ENCODE peak calls at places on chromosomes 4 and X, in five cellular contexts. J is left kidney, B is foreskin keratinocyte, M is lower leg skin, I is PC-3. F is an unnamed sample.

GRCh38 chr4:54971474-54971950 is 153.9 kb downstream of the KDR start:
- DNase-seq in J (peak), B (peak), M (no peak), I (peak), F (peak)

GRCh38 chrX:3815896-3816664 is 102.6 kb upstream of the PRKX start:
- DNase-seq in J (peak), B (peak), M (peak), I (peak), F (peak)

GRCh38 chrX:107730991-107731766 is 44.4 kb downstream of the TSC22D3 start:
- DNase-seq in J (no peak), B (no peak), M (no peak), I (peak), F (no peak)

GRCh38 chr4:6221851-6222760 is 21.8 kb upstream of the JAKMIP1 start:
- DNase-seq in J (peak), B (no peak), M (peak), I (no peak), F (peak)

GRCh38 chrX:67328496-67328895 is 215.3 kb upstream of the AR start:
- DNase-seq in J (no peak), B (no peak), M (no peak), I (no peak), F (no peak)

GRCh38 chr4:68963389-68963788 is 11.8 kb upstream of the UGT2A3 start:
- DNase-seq in J (peak), B (no peak), M (no peak), I (no peak), F (no peak)

GRCh38 chr4:150127757-150128156 is 49.5 kb downstream of the DCLK2 start:
- DNase-seq in J (no peak), B (no peak), M (no peak), I (peak), F (no peak)

GRCh38 chr4:136637071-136637777 is 895.1 kb downstream of the PCDH18 start:
- DNase-seq in J (peak), B (no peak), M (no peak), I (peak), F (no peak)

GRCh38 chr4:175562537-175562936 is 249.5 kb downstream of the GPM6A start:
- DNase-seq in J (no peak), B (no peak), M (no peak), I (no peak), F (no peak)